ENCODE peak calls at places on chromosomes 4 and X, in ten cellular contexts. G is fibroblast of pulmonary artery, B is astrocyte of the spinal cord, F is left ventricle myocardium inferior, Y is H9, J is upper lobe of right lung, C is breast epithelium, U is GM13977, R is GM06990, E is PC-9. L is an unnamed sample.

GRCh38 chr4:187550256-187550950 is 445.2 kb upstream of the ZFP42 start:
- DNase-seq in G (peak; percentile 1), B (peak; percentile 27), F (no peak), Y (no peak), U (no peak), E (no peak), C (no peak), J (no peak), R (no peak), L (no peak)

GRCh38 chr4:8555716-8556115 is 24.5 kb upstream of the GPR78 start:
- DNase-seq in G (no peak), R (no peak), U (no peak), J (peak; percentile 18), E (peak; percentile 35), F (no peak), C (no peak), B (no peak), Y (no peak), L (no peak)

GRCh38 chrX:64093761-64094160 is 111.7 kb downstream of the AMER1 start:
- DNase-seq in E (no peak), B (no peak), G (peak; percentile 7), U (no peak), Y (no peak), R (no peak), J (no peak), C (no peak), F (no peak), L (no peak)

GRCh38 chrX:9845574-9845948 is 59.3 kb downstream of the SHROOM2 start:
- DNase-seq in G (peak; percentile 75), B (no peak), R (no peak), E (no peak), U (no peak), J (no peak), F (no peak), C (no peak), Y (no peak), L (no peak)

GRCh38 chr4:152301381-152301780 is 234.5 kb downstream of the FBXW7 start:
- DNase-seq in R (no peak), G (no peak), C (no peak), E (no peak), U (no peak), Y (no peak), B (no peak), F (no peak), J (no peak), L (no peak)

GRCh38 chr4:41346306-41347061 is 89.8 kb downstream of the UCHL1 start:
- DNase-seq in G (no peak), B (no peak), E (no peak), U (no peak), R (no peak), Y (no peak), F (no peak), C (no peak), J (no peak), L (no peak)

GRCh38 chr4:112898357-112899141 is 150.9 kb upstream of the ANK2 start:
- DNase-seq in G (peak; percentile 10), U (no peak), F (no peak), E (no peak), Y (no peak), J (no peak), R (no peak), B (peak; percentile 18), C (no peak), L (peak; percentile 12)

GRCh38 chr4:157220026-157220881 is at the start of gene GRIA2:
- DNase-seq in C (no peak), G (peak; percentile 66), B (peak; percentile 60), U (peak; percentile 45), F (no peak), Y (peak; percentile 83), E (peak; percentile 72), J (peak; percentile 72), R (no peak), L (peak; percentile 66)

GRCh38 chr4:80264825-80265224 is 1.6 kb upstream of the FGF5 start:
- DNase-seq in U (no peak), F (no peak), E (no peak), R (no peak), J (no peak), G (no peak), B (no peak), C (no peak), Y (no peak), L (no peak)

GRCh38 chr4:80265571-80266266 is 745 bp upstream of the FGF5 start:
- DNase-seq in R (no peak), U (no peak), E (peak; percentile 2), F (no peak), G (peak; percentile 77), J (no peak), Y (peak; percentile 36), C (no peak), B (peak; percentile 82), L (no peak)

GRCh38 chr4:80264352-80264647 is 2.2 kb upstream of the FGF5 start:
- DNase-seq in G (no peak), J (no peak), U (no peak), E (no peak), Y (no peak), C (no peak), R (no peak), F (no peak), B (no peak), L (no peak)

GRCh38 chr4:80261989-80262600 is 4.4 kb upstream of the FGF5 start:
- DNase-seq in E (no peak), G (no peak), R (no peak), J (no peak), B (no peak), C (no peak), U (no peak), Y (no peak), F (no peak), L (no peak)

DNA sequence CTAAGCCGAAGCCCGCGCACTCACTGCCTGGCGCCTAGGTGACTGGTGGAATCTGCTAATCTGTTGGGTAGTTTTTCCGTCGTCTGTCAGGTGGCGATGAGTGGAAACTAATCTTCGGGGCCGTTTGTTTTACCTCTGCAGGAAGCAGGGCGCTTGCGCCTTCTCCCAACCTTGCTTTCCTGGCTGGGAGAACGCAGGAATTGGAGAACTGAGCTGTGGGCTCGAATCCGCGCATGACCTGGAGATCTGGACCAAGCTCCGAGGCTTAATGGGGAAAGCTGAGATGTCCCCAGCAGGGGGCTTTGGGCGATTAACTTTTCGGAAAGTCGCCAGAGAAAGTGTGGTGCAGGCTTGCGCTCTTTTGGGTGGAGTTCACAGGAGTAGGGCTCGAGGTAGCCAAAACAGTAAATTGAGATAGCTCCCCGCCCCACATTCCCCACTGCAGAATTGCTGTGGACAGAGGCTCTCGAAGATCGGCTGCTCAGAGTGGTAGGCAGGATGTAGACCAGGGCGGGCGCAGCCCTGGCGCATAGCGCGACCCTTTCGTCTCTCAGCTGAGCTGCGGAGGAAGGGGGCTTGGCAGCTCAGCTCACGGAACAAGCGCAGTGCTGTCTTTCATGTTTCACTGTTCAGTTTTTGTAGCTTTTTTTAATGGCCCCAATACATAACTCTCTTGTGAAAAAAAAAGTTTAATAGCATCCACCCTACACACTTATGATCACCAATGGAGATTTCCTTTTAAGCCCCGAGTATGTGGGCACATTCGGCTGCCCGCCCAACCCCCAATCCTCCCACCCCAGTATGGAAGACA is 2.7 kb upstream of the FGF5 start:
- DNase-seq in U (no peak), J (no peak), R (no peak), E (no peak), B (no peak), C (no peak), Y (peak; percentile 44), F (no peak), G (no peak), L (no peak)
- TF ChIP-seq CTCF in U (no peak), J (no peak), R (no peak), E (no peak), B (no peak), C (no peak), Y (no peak), F (no peak), G (no peak), L (no peak)

DNA sequence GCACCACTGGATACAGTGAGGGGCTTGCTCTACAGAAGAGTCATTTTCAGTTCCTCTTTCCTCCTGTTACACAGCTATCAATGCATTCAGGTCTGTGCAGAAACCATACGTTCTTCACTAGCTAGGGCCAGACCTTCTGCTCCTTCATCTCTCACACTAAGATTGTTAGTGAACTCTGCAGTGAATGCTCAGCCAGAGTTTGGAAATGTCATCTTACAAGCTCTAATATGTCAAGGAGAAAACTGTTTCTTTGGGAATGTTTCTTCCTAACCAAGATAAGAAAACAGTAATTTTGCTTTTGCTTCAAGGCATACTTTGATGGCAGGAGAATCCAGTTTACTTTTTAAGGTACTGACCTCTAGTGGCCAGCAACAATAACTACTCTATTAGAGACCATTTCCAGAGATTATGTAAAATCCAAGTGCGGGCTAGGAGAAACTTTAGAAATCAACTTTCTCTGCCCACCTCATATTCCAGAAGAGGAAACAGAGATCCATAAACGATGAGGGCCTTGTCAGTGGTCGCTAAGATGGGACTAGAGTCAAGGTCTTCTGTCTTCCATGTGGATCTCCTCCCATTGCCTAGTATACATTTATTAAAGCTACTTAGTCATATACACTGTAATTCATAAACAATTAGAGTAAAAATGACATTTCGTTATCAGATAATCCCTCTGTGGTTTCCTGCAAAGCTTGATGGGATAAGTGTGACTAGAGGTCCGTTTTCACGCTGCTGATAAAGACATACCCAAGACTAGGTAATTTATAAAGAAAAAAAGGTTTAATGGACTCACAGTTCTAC is 12.1 kb upstream of the CC2D2A start:
- DNase-seq in R (peak; percentile 26), J (no peak), Y (no peak), E (no peak), G (peak; percentile 80), F (no peak), C (no peak), U (peak; percentile 32), B (peak; percentile 79), L (peak; percentile 38)
- TF ChIP-seq CTCF in R (peak; percentile 75), J (peak; percentile 75), Y (peak; percentile 81), E (peak; percentile 78), G (peak; percentile 68), F (peak; percentile 80), C (peak; percentile 80), U (peak; percentile 71), B (peak; percentile 60), L (peak; percentile 43)

DNA sequence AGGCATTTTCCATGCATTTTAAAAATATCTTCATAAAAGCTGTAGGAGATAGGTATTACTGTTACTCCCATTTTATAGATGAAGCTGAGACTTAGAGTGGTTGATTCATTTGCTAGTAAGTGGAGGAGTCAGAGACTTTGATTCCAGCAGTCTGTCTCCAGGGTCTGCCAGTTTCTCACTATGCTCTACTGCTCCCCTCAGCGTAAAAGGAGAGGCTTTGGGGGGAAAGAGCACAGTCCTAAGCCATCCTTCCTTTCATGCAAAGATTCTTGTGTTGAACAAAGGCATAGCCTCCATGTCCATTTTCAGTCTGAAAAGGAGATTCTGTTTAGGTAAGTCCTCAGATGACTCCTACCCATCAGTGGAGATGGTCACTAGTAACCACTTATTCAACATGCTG is 117.7 kb upstream of the TMEM150C start:
- DNase-seq in Y (no peak), B (no peak), J (no peak), G (no peak), F (no peak), R (no peak), U (no peak), E (no peak), C (no peak), L (no peak)
- TF ChIP-seq CTCF in Y (peak; percentile 35), B (no peak), J (no peak), G (no peak), F (no peak), R (no peak), U (no peak), E (no peak), C (no peak), L (no peak)

DNA sequence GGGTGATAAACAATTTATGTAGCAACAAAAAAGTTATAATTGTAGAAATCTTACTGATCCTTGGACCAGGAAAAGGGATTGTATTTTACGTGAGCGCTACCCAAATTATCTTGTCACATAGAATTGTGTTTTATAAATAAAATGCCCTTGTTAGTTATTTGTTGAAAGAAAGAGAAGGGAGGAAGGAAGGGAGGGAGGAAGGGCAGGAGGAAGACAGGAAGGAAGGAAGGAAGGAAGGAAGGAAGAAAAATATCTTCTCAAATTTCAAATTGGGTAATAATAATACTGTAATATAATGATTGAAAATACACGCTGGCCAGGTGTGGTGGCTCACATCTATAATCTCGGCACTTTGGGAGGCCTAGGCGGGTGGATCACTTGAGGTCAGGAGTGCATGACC is 206.2 kb upstream of the TLL1 start:
- DNase-seq in C (no peak), J (no peak), Y (no peak), B (no peak), E (no peak), F (no peak), U (no peak), R (no peak), G (no peak), L (no peak)
- TF ChIP-seq CTCF in C (no peak), J (no peak), Y (no peak), B (no peak), E (no peak), F (no peak), U (no peak), R (no peak), G (no peak), L (no peak)

L was measured in GM20000.